ENCODE peak calls at places on chromosomes 2 and 18, in seven cellular contexts. C, K, D, Q, X, O and A are unnamed samples.
A peak's percentile ranks its signal among the peaks of the same experiment; 100 is the strongest.

GRCh38 chr2:73414651-73415050 is 29.0 kb downstream of the ALMS1 start:
- DNase-seq in C (peak; percentile 11), K (no peak), D (peak; percentile 17), Q (no peak), X (no peak), O (peak; percentile 48), A (no peak)

GRCh38 chr2:227471924-227472264 is at the start of gene AGFG1:
- DNase-seq in C (peak; percentile 88), K (peak; percentile 81), D (peak; percentile 22), Q (peak; percentile 32), X (no peak), O (peak; percentile 80), A (peak; percentile 69)

GRCh38 chr2:186716899-186717811 is 23.3 kb downstream of the FAM171B start:
- DNase-seq in C (peak; percentile 34), K (no peak), D (peak; percentile 15), Q (no peak), X (no peak), O (no peak), A (no peak)

GRCh38 chr2:1563084-1563857 is 150.0 kb downstream of the TPO start:
- DNase-seq in C (no peak), K (no peak), D (no peak), Q (no peak), X (no peak), O (no peak), A (no peak)

GRCh38 chr2:194870974-194871535 is 786.0 kb upstream of the SLC39A10 start:
- DNase-seq in C (no peak), K (no peak), D (no peak), Q (no peak), X (no peak), O (no peak), A (no peak)

GRCh38 chr2:141929331-141930252 is 201.2 kb downstream of the LRP1B start:
- DNase-seq in C (peak; percentile 15), K (no peak), D (no peak), Q (no peak), X (no peak), O (no peak), A (no peak)

GRCh38 chr18:41681138-41681881 is 273.7 kb upstream of the PIK3C3 start:
- DNase-seq in C (peak; percentile 26), K (no peak), D (no peak), Q (no peak), X (no peak), O (no peak), A (no peak)

GRCh38 chr18:2050016-2050415 is 521.3 kb downstream of the METTL4 start:
- DNase-seq in C (no peak), K (no peak), D (peak; percentile 39), Q (no peak), X (no peak), O (peak; percentile 37), A (no peak)